ENCODE peak calls at places on chromosomes 5 and 9, in five cellular contexts. Z is dorsolateral prefrontal cortex, V is MG63, J is NCI-H446 treated with DMSO at 0.1 percent for 48 hours, Y is activated T-cell treated with anti-CD3 and anti-CD28 coated beads for 1 hour. M is an unnamed sample.

GRCh38 chr5:14365831-14366435 is 215.7 kb upstream of the OTULINL start:
- DNase-seq in Z (no peak), V (no peak), J (no peak), Y (no peak), M (no peak)

GRCh38 chr9:131608469-131609115 is 63.3 kb downstream of the PRRT1B start:
- DNase-seq in Z (peak), V (peak), J (no peak), Y (no peak), M (no peak)

GRCh38 chr9:116450378-116451139 is 236.5 kb upstream of the TRIM32 start:
- DNase-seq in Z (no peak), V (peak), J (no peak), Y (no peak), M (no peak)

GRCh38 chr9:16602494-16602893 is 268.0 kb downstream of the BNC2 start:
- DNase-seq in Z (no peak), V (no peak), J (no peak), Y (no peak), M (no peak)

GRCh38 chr5:176691524-176691923 is 44.2 kb downstream of the TSPAN17 start:
- DNase-seq in Z (no peak), V (no peak), J (no peak), Y (no peak), M (no peak)

GRCh38 chr5:141121563-141121962 is at the start of gene PCDHB4:
- DNase-seq in Z (peak), V (no peak), J (no peak), Y (no peak), M (no peak)

GRCh38 chr5:154800582-154800981 is 45.4 kb downstream of the LARP1 start:
- DNase-seq in Z (no peak), V (no peak), J (no peak), Y (no peak), M (no peak)

GRCh38 chr9:72718503-72718902 is 197.1 kb downstream of the TMC1 start:
- DNase-seq in Z (no peak), V (no peak), J (no peak), Y (no peak), M (no peak)

GRCh38 chr5:147554285-147554817 is 44.5 kb upstream of the DPYSL3 start:
- DNase-seq in Z (no peak), V (no peak), J (no peak), Y (no peak), M (no peak)

GRCh38 chr9:304519-305185 is 90.0 kb downstream of the DOCK8 start:
- DNase-seq in Z (no peak), V (peak), J (no peak), Y (no peak), M (no peak)

GRCh38 chr5:136192015-136192525 is 892 bp downstream of the SMIM32 start:
- DNase-seq in Z (no peak), V (peak), J (no peak), Y (no peak), M (no peak)

GRCh38 chr5:174084691-174085154 is 39.2 kb downstream of the NSG2 start:
- DNase-seq in Z (no peak), V (no peak), J (no peak), Y (no peak), M (no peak)

GRCh38 chr5:2038337-2039179 is 155.8 kb upstream of the IRX4 start:
- DNase-seq in Z (peak), V (peak), J (no peak), Y (peak), M (peak)

GRCh38 chr5:179819296-179820126 is 1.2 kb upstream of the SQSTM1 start:
- DNase-seq in Z (peak), V (peak), J (no peak), Y (no peak), M (no peak)

GRCh38 chr5:142716963-142717362 is 31.1 kb upstream of the FGF1 start:
- DNase-seq in Z (peak), V (peak), J (no peak), Y (no peak), M (no peak)

GRCh38 chr9:98607787-98608186 is 100.9 kb downstream of the GABBR2 start:
- DNase-seq in Z (no peak), V (peak), J (no peak), Y (no peak), M (no peak)

GRCh38 chr5:89213584-89213983 is 330.6 kb upstream of the MEF2C start:
- DNase-seq in Z (no peak), V (peak), J (peak), Y (no peak), M (no peak)

GRCh38 chr9:93673271-93673843 is 97.0 kb downstream of the PHF2 start:
- DNase-seq in Z (no peak), V (peak), J (no peak), Y (no peak), M (no peak)

GRCh38 chr5:169126376-169127043 is 174.4 kb downstream of the SLIT3 start:
- DNase-seq in Z (no peak), V (peak), J (no peak), Y (no peak), M (no peak)

GRCh38 chr5:116900793-116901192 is 326.2 kb upstream of the SEMA6A start:
- DNase-seq in Z (no peak), V (no peak), J (peak), Y (no peak), M (no peak)

GRCh38 chr9:88990721-88991065 is 575 bp upstream of the S1PR3 start:
- DNase-seq in Z (no peak), V (no peak), J (no peak), Y (no peak), M (no peak)

GRCh38 chr5:142547445-142548374 is 138.2 kb downstream of the FGF1 start:
- DNase-seq in Z (no peak), V (no peak), J (no peak), Y (no peak), M (no peak)

M was measured in CMK.